ENCODE peak calls at places on chromosomes 3 and 15, in five cellular contexts. W, K, X, Z and C are unnamed samples.
A peak's percentile ranks its signal among the peaks of the same experiment; 100 is the strongest.

GRCh38 chr3:153144779-153145178 is 17.2 kb upstream of the RAP2B start:
- DNase-seq in W (peak; percentile 62), K (no peak), X (peak; percentile 48), Z (no peak), C (no peak)

GRCh38 chr3:140050977-140051957 is 116.3 kb downstream of the CLSTN2 start:
- DNase-seq in W (no peak), K (no peak), X (no peak), Z (peak; percentile 21), C (peak; percentile 61)

GRCh38 chr3:158751316-158751715 is 19.1 kb upstream of the RARRES1 start:
- DNase-seq in W (no peak), K (no peak), X (no peak), Z (no peak), C (no peak)

GRCh38 chr15:68362537-68363126 is 69.3 kb downstream of the ITGA11 start:
- DNase-seq in W (no peak), K (no peak), X (no peak), Z (no peak), C (no peak)

GRCh38 chr3:109772520-109772919 is 435.2 kb upstream of the DPPA4 start:
- DNase-seq in W (no peak), K (no peak), X (no peak), Z (no peak), C (no peak)

GRCh38 chr3:21508244-21508643 is 242.8 kb downstream of the ZNF385D start:
- DNase-seq in W (no peak), K (no peak), X (no peak), Z (no peak), C (no peak)

GRCh38 chr3:36852071-36852470 is 87.7 kb upstream of the DCLK3 start:
- DNase-seq in W (no peak), K (no peak), X (no peak), Z (no peak), C (no peak)

GRCh38 chr15:56168394-56168793 is 75.3 kb downstream of the RFX7 start:
- DNase-seq in W (peak; percentile 35), K (no peak), X (peak; percentile 41), Z (no peak), C (no peak)

GRCh38 chr3:2597615-2598014 is 498.9 kb downstream of the CNTN4 start:
- DNase-seq in W (no peak), K (no peak), X (no peak), Z (no peak), C (no peak)

GRCh38 chr15:65512807-65513416 is 4.6 kb downstream of the DPP8 start:
- DNase-seq in W (no peak), K (no peak), X (no peak), Z (no peak), C (no peak)

GRCh38 chr15:88752956-88753355 is 50.3 kb upstream of the ACAN start:
- DNase-seq in W (no peak), K (no peak), X (no peak), Z (no peak), C (no peak)

GRCh38 chr3:13119471-13120220 is 46.4 kb upstream of the IQSEC1 start:
- DNase-seq in W (no peak), K (no peak), X (no peak), Z (no peak), C (no peak)

GRCh38 chr15:74122403-74123130 is 7.8 kb upstream of the ISLR2 start:
- DNase-seq in W (no peak), K (no peak), X (no peak), Z (no peak), C (no peak)

GRCh38 chr3:141397996-141398395 is 29.7 kb downstream of the ZBTB38 start:
- DNase-seq in W (no peak), K (no peak), X (no peak), Z (no peak), C (no peak)

GRCh38 chr15:85742186-85742751 is 52.5 kb downstream of the KLHL25 start:
- DNase-seq in W (peak; percentile 66), K (no peak), X (peak; percentile 45), Z (no peak), C (no peak)

GRCh38 chr3:123700791-123701712 is 116.2 kb upstream of the HACD2 start:
- DNase-seq in W (peak; percentile 61), K (no peak), X (peak; percentile 41), Z (no peak), C (no peak)

GRCh38 chr3:123696796-123697195 is 111.9 kb upstream of the HACD2 start:
- DNase-seq in W (peak; percentile 14), K (no peak), X (no peak), Z (no peak), C (no peak)

GRCh38 chr3:123695731-123696640 is 111.1 kb upstream of the HACD2 start:
- DNase-seq in W (no peak), K (no peak), X (no peak), Z (no peak), C (no peak)

GRCh38 chr3:123695152-123695551 is 110.3 kb upstream of the HACD2 start:
- DNase-seq in W (no peak), K (no peak), X (peak; percentile 53), Z (no peak), C (no peak)

DNA sequence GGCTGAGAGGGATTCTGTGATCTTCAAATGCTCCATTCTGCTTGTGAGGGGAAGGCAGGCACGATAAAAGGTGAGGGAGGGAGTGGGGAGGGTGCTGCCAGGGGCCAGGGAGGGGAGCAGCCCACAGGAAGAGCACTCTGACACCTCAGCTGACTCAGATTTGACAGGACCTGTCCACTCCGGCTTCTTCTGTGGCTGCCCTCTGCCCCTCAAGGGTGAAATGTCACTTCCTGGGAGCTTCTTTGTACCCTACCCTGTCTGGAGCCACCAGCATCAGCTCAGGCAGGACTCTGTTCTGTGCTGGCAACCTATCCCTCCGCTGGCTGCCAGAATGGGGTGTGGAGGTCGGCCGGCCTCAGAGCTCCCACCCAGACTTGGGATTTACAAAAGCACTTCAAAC is 114.0 kb upstream of the HACD2 start:
- DNase-seq in W (no peak), K (no peak), X (no peak), Z (no peak), C (no peak)
- H2AK5ac ChIP-seq in W (peak overlapping the region; percentile 23), K (no peak overlapping the region), X (peak overlapping the region; percentile 75), Z (no peak overlapping the region), C (no peak overlapping the region)

GRCh38 chr15:25858952-25859760 is 4.0 kb downstream of the ATP10A start:
- DNase-seq in W (no peak), K (no peak), X (no peak), Z (no peak), C (peak; percentile 37)
- H3K4me3 ChIP-seq in W (no peak overlapping the region), K (no peak overlapping the region), X (no peak overlapping the region), Z (no peak overlapping the region), C (no peak overlapping the region)

GRCh38 chr3:54712539-54712938 is 215.3 kb downstream of the LRTM1 start:
- DNase-seq in W (no peak), K (no peak), X (no peak), Z (no peak), C (no peak)
- H2AK5ac ChIP-seq in W (no peak overlapping the region), K (no peak overlapping the region), X (no peak overlapping the region), Z (no peak overlapping the region), C (no peak overlapping the region)

GRCh38 chr15:100671858-100672543 is 69.6 kb downstream of the ASB7 start:
- DNase-seq in W (peak; percentile 53), K (no peak), X (peak; percentile 70), Z (no peak), C (peak; percentile 49)
- H3K4me3 ChIP-seq in W (no peak overlapping the region), K (no peak overlapping the region), X (no peak overlapping the region), Z (no peak overlapping the region), C (no peak overlapping the region)